ENCODE peak calls at places on chromosomes 13 and 19, in four cellular contexts. J is A549, Z is K562, Y is HepG2. V is an unnamed sample.

GRCh38 chr19:53671621-53672111 is 39.9 kb downstream of the DPRX start:
- DNase-seq in Z (no peak), Y (peak; percentile 28), J (no peak), V (no peak)

GRCh38 chr19:3440082-3440481 is 40.2 kb downstream of the SMIM24 start:
- DNase-seq in Y (peak; percentile 50), J (peak; percentile 73), Z (peak; percentile 65), V (peak; percentile 87)

GRCh38 chr19:11652492-11652891 is 55.2 kb downstream of the ZNF627 start:
- DNase-seq in Z (no peak), J (peak; percentile 5), Y (no peak), V (no peak)

GRCh38 chr13:40578055-40578454 is 88.4 kb downstream of the FOXO1 start:
- DNase-seq in J (no peak), Z (no peak), Y (no peak), V (no peak)

GRCh38 chr19:7685546-7686445 is 5.2 kb downstream of the TRAPPC5 start:
- DNase-seq in Z (no peak), Y (no peak), J (no peak), V (no peak)

GRCh38 chr13:57784633-57785032 is 153.1 kb downstream of the PCDH17 start:
- DNase-seq in Z (no peak), J (no peak), Y (no peak), V (no peak)

GRCh38 chr13:112625698-112626097 is 37.7 kb upstream of the TUBGCP3 start:
- DNase-seq in Y (no peak), Z (no peak), J (no peak), V (no peak)

GRCh38 chr19:1942934-1943555 is 2.1 kb downstream of the CSNK1G2 start:
- DNase-seq in J (no peak), Z (peak; percentile 22), Y (no peak), V (no peak)

GRCh38 chr13:93455881-93456280 is 229.3 kb downstream of the GPC6 start:
- DNase-seq in Y (no peak), Z (no peak), J (no peak), V (no peak)

GRCh38 chr13:42211704-42212103 is 60.2 kb upstream of the AKAP11 start:
- DNase-seq in Y (no peak), Z (no peak), J (peak; percentile 9), V (no peak)

GRCh38 chr13:76822691-76823267 is 63.4 kb downstream of the KCTD12 start:
- DNase-seq in Y (no peak), Z (no peak), J (peak; percentile 10), V (no peak)

GRCh38 chr13:52665325-52665724 is 12.7 kb downstream of the SUGT1 start:
- DNase-seq in J (peak; percentile 10), Y (peak; percentile 15), Z (no peak), V (no peak)

GRCh38 chr13:91520952-91521351 is 122.5 kb downstream of the GPC5 start:
- DNase-seq in Z (no peak), Y (no peak), J (no peak), V (no peak)

GRCh38 chr19:58328999-58329398 is 2.2 kb downstream of the ZSCAN22 start:
- DNase-seq in J (peak; percentile 44), Z (peak; percentile 71), Y (no peak), V (peak; percentile 77)

GRCh38 chr19:48635263-48635965 is 1.8 kb downstream of the DBP start:
- DNase-seq in J (peak; percentile 73), Z (peak; percentile 80), Y (no peak), V (peak; percentile 73)

GRCh38 chr19:42512130-42512636 is 16.1 kb downstream of the CEACAM1 start:
- DNase-seq in J (no peak), Z (no peak), Y (no peak), V (no peak)
- TF ChIP-seq JUN in J (no peak), Z (no peak), Y (no peak), V (no peak)

GRCh38 chr13:27536361-27537101 is 83.8 kb downstream of the LNX2 start:
- DNase-seq in Z (no peak), Y (no peak), J (no peak), V (no peak)

GRCh38 chr13:27541386-27541785 is 78.9 kb downstream of the LNX2 start:
- DNase-seq in J (no peak), Y (no peak), Z (no peak), V (no peak)

GRCh38 chr13:27542220-27542619 is 78.1 kb downstream of the LNX2 start:
- DNase-seq in Y (no peak), J (no peak), Z (no peak), V (no peak)
- TF ChIP-seq HMGXB4 in Y (no peak), J (no peak), Z (no peak), V (no peak)

DNA sequence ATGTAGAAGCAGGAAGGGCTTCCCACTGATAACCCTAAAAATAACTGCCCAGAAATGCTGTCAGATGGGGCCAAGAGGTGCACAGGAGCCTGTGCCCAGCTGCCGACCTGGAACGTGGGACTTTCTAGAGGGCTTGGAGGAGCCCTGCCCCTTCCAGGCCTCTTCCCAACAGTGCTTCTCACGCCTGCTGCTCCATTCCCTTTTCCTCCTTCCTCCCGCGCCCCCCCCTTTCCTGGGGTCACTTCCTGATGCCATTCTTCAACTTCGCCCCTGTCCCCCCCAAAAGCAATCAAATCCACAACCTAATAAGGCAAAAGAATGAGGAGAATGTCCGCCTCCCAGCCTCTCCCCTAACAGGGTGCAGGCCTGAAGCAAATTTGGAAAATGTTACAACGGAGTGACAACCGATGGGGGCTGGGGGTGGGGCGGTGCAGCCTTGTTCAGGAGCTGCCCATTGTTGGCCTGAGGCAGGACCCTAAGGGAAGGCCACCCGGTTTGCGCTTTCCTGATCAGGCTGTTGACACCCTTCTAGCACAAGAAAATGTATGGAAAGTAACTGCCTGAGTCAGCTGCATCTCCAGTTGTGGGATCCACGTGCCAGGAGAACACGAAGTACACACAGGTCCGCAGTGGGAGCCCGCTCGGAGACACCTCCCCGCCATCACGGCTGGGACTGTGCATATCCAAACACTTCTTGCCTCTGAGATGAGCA is 18.7 kb downstream of the ACTN4 start:
- DNase-seq in Y (peak; percentile 68), Z (no peak), J (peak; percentile 86), V (peak; percentile 80)
- TF ChIP-seq JUN in Y (no peak), Z (no peak), J (no peak), V (no peak)

DNA sequence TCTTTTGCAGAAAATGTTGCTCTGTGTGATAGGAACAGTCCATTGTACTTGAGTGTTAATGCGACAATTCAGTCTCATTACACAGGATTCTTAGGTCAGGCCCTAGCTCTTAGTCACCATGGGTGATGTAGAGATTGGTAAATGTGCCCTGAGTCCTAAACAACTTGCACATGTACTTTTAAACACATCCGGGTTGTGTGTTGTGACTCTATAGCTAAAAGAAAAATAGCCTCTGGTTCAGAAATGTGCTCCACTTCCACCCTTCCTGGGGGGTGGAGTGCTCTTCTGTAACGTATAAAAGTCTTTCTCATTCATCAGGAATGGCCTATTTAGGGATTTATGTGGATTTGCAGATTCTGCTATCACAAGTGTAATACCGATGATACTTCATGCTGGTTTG is 5.2 kb downstream of the SPATA13 start:
- DNase-seq in Z (no peak), J (no peak), Y (no peak), V (no peak)
- TF ChIP-seq HMGXB4 in Z (no peak), J (no peak), Y (no peak), V (no peak)

GRCh38 chr19:38229585-38230073 is 5.6 kb upstream of the DPF1 start:
- DNase-seq in J (peak; percentile 89), Y (peak; percentile 68), Z (peak; percentile 94), V (peak; percentile 79)
- TF ChIP-seq JUN in J (no peak), Y (no peak), Z (no peak), V (no peak)

GRCh38 chr19:46901701-46902401 is 41.1 kb downstream of the ARHGAP35 start:
- DNase-seq in J (no peak), Y (no peak), Z (no peak), V (no peak)

GRCh38 chr19:46902402-46902766 is 41.6 kb downstream of the ARHGAP35 start:
- DNase-seq in Y (no peak), J (no peak), Z (no peak), V (no peak)

GRCh38 chr19:46896076-46896794 is 35.4 kb downstream of the ARHGAP35 start:
- DNase-seq in Z (no peak), Y (no peak), J (no peak), V (no peak)

GRCh38 chr19:46900341-46900740 is 39.5 kb downstream of the ARHGAP35 start:
- DNase-seq in Z (no peak), Y (no peak), J (no peak), V (no peak)

DNA sequence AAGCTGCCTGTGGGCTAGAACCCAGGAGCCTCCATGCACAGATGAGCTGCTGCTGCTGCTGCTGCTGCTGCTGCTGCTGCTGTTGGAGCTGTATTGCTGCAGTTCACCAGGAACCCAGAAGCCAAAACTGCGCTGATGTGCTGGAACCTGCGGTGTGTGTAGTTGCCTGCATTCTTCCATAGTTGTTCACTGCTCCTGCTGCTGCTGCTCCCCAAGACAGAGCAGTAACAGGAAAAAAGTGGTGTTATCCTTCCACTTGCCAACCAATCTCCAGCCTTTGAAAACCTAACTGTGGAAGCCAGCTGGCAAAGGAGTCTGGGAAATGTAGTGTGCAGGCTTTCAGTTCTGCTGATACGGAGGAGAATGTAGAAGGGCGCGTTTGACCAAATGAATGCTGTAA is 37.9 kb downstream of the ARHGAP35 start:
- DNase-seq in J (no peak), Y (no peak), Z (no peak), V (no peak)
- TF ChIP-seq HMGXB4 in J (no peak), Y (no peak), Z (no peak), V (no peak)

GRCh38 chr13:33089311-33089710 is 73.1 kb downstream of the KL start:
- DNase-seq in Z (no peak), J (no peak), Y (no peak), V (no peak)

GRCh38 chr13:33087091-33087490 is 70.9 kb downstream of the KL start:
- DNase-seq in J (no peak), Z (no peak), Y (no peak), V (no peak)

GRCh38 chr13:33092422-33092987 is 76.3 kb downstream of the KL start:
- DNase-seq in Z (no peak), Y (no peak), J (no peak), V (no peak)

GRCh38 chr13:33087790-33088189 is 71.6 kb downstream of the KL start:
- DNase-seq in J (no peak), Z (no peak), Y (no peak), V (no peak)

DNA sequence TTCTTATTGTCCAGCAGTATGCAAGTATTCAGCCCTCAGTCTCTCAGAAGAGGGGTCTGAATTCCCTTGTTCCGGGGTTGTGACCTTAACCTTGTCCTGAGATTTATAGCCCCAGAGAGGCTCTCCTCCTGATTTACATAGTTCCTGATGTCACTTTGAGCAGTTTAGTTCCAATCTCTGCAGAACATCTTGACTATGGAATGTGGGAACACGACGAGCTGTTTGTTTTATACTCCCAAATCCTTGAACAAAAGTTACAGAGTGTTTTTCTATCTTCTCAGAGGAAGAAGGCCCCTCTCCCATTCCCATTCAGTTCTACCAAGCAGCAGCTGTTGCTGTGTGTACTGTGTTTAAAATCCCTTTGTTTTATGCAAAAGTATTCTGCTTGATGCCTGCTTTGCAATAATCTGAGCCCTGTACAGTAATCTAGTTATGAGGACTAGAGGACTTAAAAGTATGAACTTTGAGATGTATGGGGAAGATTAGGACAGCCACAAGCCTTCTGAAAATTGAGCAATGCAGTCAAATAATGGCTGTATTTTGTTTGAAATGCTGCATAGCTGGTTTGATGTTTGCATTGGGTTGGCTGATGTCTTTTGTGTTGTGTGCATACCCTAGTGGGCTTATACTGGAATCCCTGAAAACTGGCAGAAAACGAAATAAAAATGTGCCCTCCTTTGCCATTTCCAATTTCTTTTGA is 74.7 kb downstream of the KL start:
- DNase-seq in Y (peak; percentile 89), J (no peak), Z (no peak), V (no peak)
- TF ChIP-seq JUN in Y (no peak), J (no peak), Z (no peak), V (no peak)

GRCh38 chr19:29887498-29887897 is 54.5 kb upstream of the URI1 start:
- DNase-seq in Y (no peak), Z (peak; percentile 56), J (no peak), V (no peak)
- TF ChIP-seq HMGXB4 in Y (no peak), Z (no peak), J (no peak), V (no peak)

V was measured in WTC11.